ENCODE peak calls at places on chromosome 3, in eight cellular contexts. S is body of pancreas, W is A549, U is BJ, B is natural killer cell, G is transverse colon, D is epithelial cell of esophagus, X is omental fat pad. V is an unnamed sample.

GRCh38 chr3:13513051-13513912 is 33.2 kb downstream of the HDAC11 start:
- DNase-seq in S (no peak), W (no peak), U (peak), B (no peak), G (no peak), D (peak), X (no peak), V (peak)

GRCh38 chr3:117019082-117019713 is 309.6 kb downstream of the TUSC7 start:
- DNase-seq in S (peak), W (peak), U (peak), B (no peak), G (peak), D (peak), X (no peak), V (peak)

GRCh38 chr3:104598848-104599501 is 767.7 kb upstream of the ALCAM start:
- DNase-seq in S (peak), W (no peak), U (no peak), B (no peak), G (no peak), D (peak), X (no peak), V (no peak)

GRCh38 chr3:194840661-194841514 is 155.2 kb downstream of the FAM43A start:
- DNase-seq in S (no peak), W (peak), U (no peak), B (no peak), G (no peak), D (peak), X (no peak), V (no peak)

GRCh38 chr3:8443829-8444791 is 57.5 kb upstream of the LMCD1 start:
- DNase-seq in S (peak), W (peak), U (peak), B (no peak), G (peak), D (peak), X (peak), V (peak)

GRCh38 chr3:178367817-178368617 is 168.2 kb upstream of the KCNMB2 start:
- DNase-seq in S (no peak), W (no peak), U (no peak), B (no peak), G (no peak), D (peak), X (no peak), V (no peak)

GRCh38 chr3:186646106-186646505 is 5.9 kb downstream of the FETUB start:
- DNase-seq in S (no peak), W (no peak), U (no peak), B (no peak), G (no peak), D (no peak), X (no peak), V (peak)

GRCh38 chr3:111246967-111247760 is 175.5 kb downstream of the NECTIN3 start:
- DNase-seq in S (peak), W (peak), U (peak), B (no peak), G (no peak), D (peak), X (no peak), V (no peak)

GRCh38 chr3:178518660-178519396 is 17.4 kb upstream of the KCNMB2 start:
- DNase-seq in S (peak), W (no peak), U (no peak), B (no peak), G (no peak), D (peak), X (no peak), V (no peak)

GRCh38 chr3:17404548-17404947 is 337.9 kb downstream of the TBC1D5 start:
- DNase-seq in S (no peak), W (no peak), U (no peak), B (no peak), G (no peak), D (no peak), X (no peak), V (no peak)

GRCh38 chr3:16140116-16140893 is 34.2 kb upstream of the GALNT15 start:
- DNase-seq in S (peak), W (no peak), U (peak), B (no peak), G (peak), D (peak), X (no peak), V (peak)

GRCh38 chr3:101976473-101976872 is 127.2 kb downstream of the NFKBIZ start:
- DNase-seq in S (no peak), W (no peak), U (no peak), B (no peak), G (no peak), D (no peak), X (no peak), V (no peak)

GRCh38 chr3:46215810-46216414 is 7.8 kb upstream of the CCR1 start:
- DNase-seq in S (peak), W (no peak), U (no peak), B (no peak), G (no peak), D (peak), X (no peak), V (no peak)

GRCh38 chr3:56744016-56744415 is 57.7 kb downstream of the ARHGEF3 start:
- DNase-seq in S (no peak), W (no peak), U (no peak), B (no peak), G (no peak), D (no peak), X (no peak), V (no peak)

GRCh38 chr3:60536420-60536819 is 714.8 kb downstream of the FHIT start:
- DNase-seq in S (no peak), W (no peak), U (no peak), B (no peak), G (no peak), D (no peak), X (no peak), V (no peak)

GRCh38 chr3:106119691-106120090 is 250.9 kb upstream of the CBLB start:
- DNase-seq in S (no peak), W (no peak), U (no peak), B (no peak), G (no peak), D (peak), X (no peak), V (no peak)

GRCh38 chr3:159928692-159929091 is 59.9 kb upstream of the IL12A start:
- DNase-seq in S (no peak), W (peak), U (peak), B (no peak), G (no peak), D (peak), X (no peak), V (no peak)

GRCh38 chr3:26522919-26523318 is 99.7 kb upstream of the LRRC3B start:
- DNase-seq in S (no peak), W (no peak), U (no peak), B (no peak), G (no peak), D (no peak), X (no peak), V (no peak)

GRCh38 chr3:86149054-86149453 is 841.9 kb downstream of the VGLL3 start:
- DNase-seq in S (no peak), W (no peak), U (no peak), B (no peak), G (no peak), D (no peak), X (no peak), V (no peak)

GRCh38 chr3:138890555-138891187 is 55.9 kb upstream of the PIK3CB start:
- DNase-seq in S (no peak), W (no peak), U (no peak), B (no peak), G (no peak), D (no peak), X (no peak), V (no peak)

GRCh38 chr3:11020764-11021163 is 28.2 kb downstream of the SLC6A1 start:
- DNase-seq in S (no peak), W (no peak), U (no peak), B (no peak), G (no peak), D (no peak), X (no peak), V (no peak)

GRCh38 chr3:150351398-150351797 is 56.7 kb upstream of the TSC22D2 start:
- DNase-seq in S (no peak), W (no peak), U (no peak), B (no peak), G (no peak), D (peak), X (no peak), V (no peak)

GRCh38 chr3:149409351-149409750 is 31.9 kb upstream of the TM4SF1 start:
- DNase-seq in S (no peak), W (no peak), U (no peak), B (no peak), G (no peak), D (no peak), X (no peak), V (no peak)

GRCh38 chr3:188064831-188065493 is 89.0 kb upstream of the LPP start:
- DNase-seq in S (peak), W (no peak), U (no peak), B (no peak), G (no peak), D (no peak), X (no peak), V (no peak)

GRCh38 chr3:28308196-28308595 is 40.3 kb upstream of the ZCWPW2 start:
- DNase-seq in S (no peak), W (no peak), U (no peak), B (no peak), G (no peak), D (no peak), X (no peak), V (no peak)

GRCh38 chr3:79521221-79521848 is 246.5 kb downstream of the ROBO1 start:
- DNase-seq in S (no peak), W (peak), U (no peak), B (no peak), G (no peak), D (peak), X (no peak), V (no peak)

GRCh38 chr3:12139111-12139511 is 19.6 kb downstream of the TIMP4 start:
- DNase-seq in S (no peak), W (peak), U (no peak), B (no peak), G (peak), D (peak), X (no peak), V (no peak)

GRCh38 chr3:65356331-65357286 is 668.8 kb upstream of the ADAMTS9 start:
- DNase-seq in S (no peak), W (no peak), U (no peak), B (no peak), G (peak), D (no peak), X (no peak), V (no peak)

GRCh38 chr3:12490547-12490946 is 6.3 kb downstream of the TSEN2 start:
- DNase-seq in S (no peak), W (no peak), U (no peak), B (no peak), G (no peak), D (no peak), X (no peak), V (no peak)

GRCh38 chr3:61030469-61031035 is 220.7 kb downstream of the FHIT start:
- DNase-seq in S (no peak), W (no peak), U (no peak), B (no peak), G (no peak), D (no peak), X (no peak), V (no peak)

GRCh38 chr3:21672303-21672702 is 78.7 kb downstream of the ZNF385D start:
- DNase-seq in S (no peak), W (no peak), U (peak), B (no peak), G (no peak), D (peak), X (no peak), V (no peak)

GRCh38 chr3:133792171-133792763 is 13.3 kb upstream of the SRPRB start:
- DNase-seq in S (no peak), W (no peak), U (no peak), B (no peak), G (no peak), D (no peak), X (no peak), V (no peak)

GRCh38 chr3:194194051-194194756 is 58.3 kb downstream of the HES1 start:
- DNase-seq in S (no peak), W (no peak), U (no peak), B (no peak), G (no peak), D (no peak), X (no peak), V (no peak)

GRCh38 chr3:136280961-136281360 is 30.8 kb downstream of the PCCB start:
- DNase-seq in S (no peak), W (no peak), U (no peak), B (no peak), G (no peak), D (no peak), X (no peak), V (no peak)

GRCh38 chr3:98893740-98894139 is 7.8 kb downstream of the DCBLD2 start:
- DNase-seq in S (no peak), W (no peak), U (no peak), B (no peak), G (no peak), D (no peak), X (no peak), V (no peak)

DNA sequence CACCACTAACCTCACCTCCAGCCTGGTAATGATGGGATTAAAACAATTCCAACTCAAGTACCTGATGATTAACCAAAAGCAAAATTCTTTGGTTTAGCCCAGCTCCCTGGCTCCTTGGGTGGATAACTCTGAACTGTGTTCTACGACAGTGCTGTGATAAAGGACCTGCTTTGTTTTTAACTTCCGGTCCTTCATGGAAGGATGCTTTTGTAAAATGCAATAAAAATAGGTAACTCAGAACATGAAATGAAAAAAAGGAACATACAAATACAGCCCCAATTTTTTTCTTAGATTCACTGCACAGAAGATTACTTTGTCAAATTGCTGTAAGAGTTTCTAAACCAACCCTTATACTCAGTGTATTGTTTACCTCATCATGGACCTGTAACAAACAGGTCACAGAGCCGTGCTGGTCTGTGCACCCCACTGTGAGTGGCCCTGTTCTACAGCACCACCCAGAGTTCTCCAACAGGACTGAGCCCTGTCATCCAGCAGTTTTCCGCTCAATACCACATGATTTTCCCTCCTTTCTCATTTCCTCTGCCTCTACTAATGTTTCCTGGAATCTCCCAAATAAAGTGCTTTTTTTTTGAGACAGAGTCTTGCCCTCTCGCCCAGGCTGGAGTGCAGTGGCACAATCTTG is 4.9 kb upstream of the PCYT1A start:
- DNase-seq in S (no peak), W (no peak), U (no peak), B (no peak), G (no peak), D (no peak), X (no peak), V (no peak)
- TF ChIP-seq CTCF in S (no peak), W (no peak), U (no peak), B (no peak), G (no peak), D (no peak), X (no peak), V (no peak)

GRCh38 chr3:197365621-197366020 is 67.2 kb upstream of the DLG1 start:
- DNase-seq in S (no peak), W (no peak), U (no peak), B (no peak), G (no peak), D (peak), X (no peak), V (peak)

GRCh38 chr3:197366301-197367044 is 68.1 kb upstream of the DLG1 start:
- DNase-seq in S (no peak), W (no peak), U (no peak), B (no peak), G (no peak), D (peak), X (no peak), V (no peak)

GRCh38 chr3:197364410-197365071 is 66.1 kb upstream of the DLG1 start:
- DNase-seq in S (no peak), W (no peak), U (no peak), B (no peak), G (no peak), D (peak), X (no peak), V (no peak)

GRCh38 chr3:197362086-197362485 is 63.7 kb upstream of the DLG1 start:
- DNase-seq in S (no peak), W (no peak), U (no peak), B (no peak), G (no peak), D (no peak), X (no peak), V (no peak)

GRCh38 chr3:197363553-197364409 is 65.4 kb upstream of the DLG1 start:
- DNase-seq in S (no peak), W (no peak), U (no peak), B (no peak), G (no peak), D (no peak), X (no peak), V (peak)
- TF ChIP-seq CTCF in S (no peak), W (no peak), U (no peak), B (no peak), G (no peak), D (no peak), X (no peak), V (no peak)

GRCh38 chr3:127082066-127082465 is 99.2 kb downstream of the PLXNA1 start:
- DNase-seq in S (no peak), W (no peak), U (no peak), B (no peak), G (no peak), D (no peak), X (no peak), V (no peak)

GRCh38 chr3:127085576-127085975 is 102.7 kb downstream of the PLXNA1 start:
- DNase-seq in S (no peak), W (no peak), U (no peak), B (no peak), G (no peak), D (no peak), X (no peak), V (no peak)

GRCh38 chr3:127084401-127084990 is 101.6 kb downstream of the PLXNA1 start:
- DNase-seq in S (no peak), W (no peak), U (no peak), B (no peak), G (no peak), D (no peak), X (no peak), V (no peak)

GRCh38 chr3:127081001-127081720 is 98.2 kb downstream of the PLXNA1 start:
- DNase-seq in S (no peak), W (no peak), U (no peak), B (no peak), G (no peak), D (no peak), X (no peak), V (no peak)

GRCh38 chr3:127083778-127084355 is 101.0 kb downstream of the PLXNA1 start:
- DNase-seq in S (no peak), W (no peak), U (no peak), B (no peak), G (no peak), D (no peak), X (no peak), V (no peak)
- TF ChIP-seq CTCF in S (no peak), W (no peak), U (no peak), B (no peak), G (no peak), D (no peak), X (no peak), V (no peak)

GRCh38 chr3:141302364-141303141 is 65.8 kb upstream of the ZBTB38 start:
- DNase-seq in S (no peak), W (peak), U (peak), B (no peak), G (no peak), D (peak), X (no peak), V (peak)
- TF ChIP-seq CTCF in S (no peak), W (peak), U (peak), B (no peak), G (no peak), D (no peak), X (no peak), V (no peak)

GRCh38 chr3:197242784-197243432 is 55.5 kb downstream of the DLG1 start:
- DNase-seq in S (no peak), W (no peak), U (no peak), B (no peak), G (no peak), D (peak), X (no peak), V (no peak)

GRCh38 chr3:197244751-197245150 is 53.7 kb downstream of the DLG1 start:
- DNase-seq in S (no peak), W (no peak), U (no peak), B (no peak), G (no peak), D (no peak), X (no peak), V (no peak)

GRCh38 chr3:197253243-197253947 is 45.0 kb downstream of the DLG1 start:
- DNase-seq in S (no peak), W (no peak), U (no peak), B (no peak), G (no peak), D (no peak), X (no peak), V (no peak)

GRCh38 chr3:197249542-197249941 is 48.9 kb downstream of the DLG1 start:
- DNase-seq in S (no peak), W (no peak), U (no peak), B (no peak), G (no peak), D (no peak), X (no peak), V (no peak)

GRCh38 chr3:197248341-197248740 is 50.1 kb downstream of the DLG1 start:
- DNase-seq in S (no peak), W (no peak), U (no peak), B (no peak), G (no peak), D (no peak), X (no peak), V (no peak)
- TF ChIP-seq CTCF in S (no peak), W (no peak), U (no peak), B (no peak), G (no peak), D (no peak), X (no peak), V (no peak)

GRCh38 chr3:183331518-183331917 is 78.5 kb downstream of the B3GNT5 start:
- DNase-seq in S (no peak), W (no peak), U (no peak), B (no peak), G (no peak), D (no peak), X (no peak), V (no peak)
- TF ChIP-seq CTCF in S (no peak), W (no peak), U (no peak), B (no peak), G (no peak), D (no peak), X (no peak), V (no peak)

DNA sequence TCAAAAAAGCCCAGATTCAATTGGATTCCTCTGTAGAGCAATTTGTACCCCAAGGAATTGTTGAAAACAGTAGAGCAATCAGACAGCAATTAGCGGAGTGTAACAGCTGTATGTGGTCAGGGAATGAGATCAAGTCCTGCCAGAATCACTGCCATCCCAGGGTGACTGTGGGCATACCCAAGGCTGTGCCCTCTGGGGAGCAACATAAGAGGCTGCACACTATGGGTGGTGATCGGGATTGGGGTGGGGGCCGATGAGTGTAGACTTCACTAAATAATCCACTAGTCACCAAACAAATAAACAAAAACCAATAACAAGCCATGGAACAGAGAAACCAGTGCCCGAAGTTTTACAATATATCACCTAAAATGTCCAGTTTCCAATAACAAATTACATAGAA is 12.1 kb upstream of the ELP6 start:
- DNase-seq in S (no peak), W (no peak), U (no peak), B (no peak), G (no peak), D (no peak), X (no peak), V (no peak)
- TF ChIP-seq CTCF in S (no peak), W (no peak), U (no peak), B (no peak), G (no peak), D (no peak), X (no peak), V (no peak)

GRCh38 chr3:129161860-129162271 is 1.0 kb upstream of the ISY1 start:
- DNase-seq in S (no peak), W (peak), U (no peak), B (peak), G (no peak), D (peak), X (no peak), V (no peak)
- TF ChIP-seq CTCF in S (no peak), W (no peak), U (no peak), B (no peak), G (no peak), D (no peak), X (no peak), V (no peak)